ENCODE peak calls at places on chromosome 20, in eight cellular contexts. S is GM06990, D is tibial artery, M is astrocyte of the spinal cord, O is choroid plexus epithelial cell, R is cardiac fibroblast, Q is MM.1S, W is ovary. T is an unnamed sample.

GRCh38 chr20:10954137-10954840 is 280.5 kb upstream of the JAG1 start:
- DNase-seq in W (no peak), R (peak), M (peak), S (no peak), Q (no peak), D (no peak), O (no peak), T (no peak)

GRCh38 chr20:54382419-54382818 is 93.0 kb upstream of the DOK5 start:
- DNase-seq in R (no peak), S (no peak), M (no peak), O (no peak), Q (no peak), W (no peak), D (no peak), T (no peak)

GRCh38 chr20:3785240-3786125 is 1.1 kb downstream of the CENPB start:
- DNase-seq in O (no peak), S (no peak), M (peak), D (no peak), R (peak), Q (no peak), W (no peak), T (no peak)

GRCh38 chr20:61890210-61890609 is 175.5 kb downstream of the TAF4 start:
- DNase-seq in S (no peak), R (no peak), D (no peak), M (no peak), O (no peak), W (no peak), Q (no peak), T (no peak)

GRCh38 chr20:37293301-37293943 is 4.0 kb downstream of the MANBAL start:
- DNase-seq in D (no peak), Q (no peak), S (no peak), M (no peak), O (no peak), R (no peak), W (no peak), T (no peak)

GRCh38 chr20:4835244-4836177 is 113.8 kb downstream of the PRND start:
- DNase-seq in O (peak), D (peak), Q (no peak), S (no peak), W (peak), M (peak), R (no peak), T (no peak)

GRCh38 chr20:46850896-46851295 is 43.7 kb upstream of the EYA2 start:
- DNase-seq in R (no peak), M (no peak), D (no peak), S (no peak), O (no peak), W (no peak), Q (no peak), T (no peak)

GRCh38 chr20:19735446-19735845 is 22.6 kb upstream of the RIN2 start:
- DNase-seq in D (peak), Q (no peak), W (peak), O (peak), S (no peak), R (peak), M (peak), T (no peak)

GRCh38 chr20:10185741-10186558 is 32.7 kb upstream of the SNAP25 start:
- DNase-seq in Q (no peak), D (no peak), M (no peak), O (peak), R (peak), W (no peak), S (no peak), T (no peak)

GRCh38 chr20:50848846-50849673 is 54.2 kb downstream of the BCAS4 start:
- DNase-seq in R (no peak), Q (peak), D (no peak), M (no peak), S (no peak), W (no peak), O (peak), T (peak)

GRCh38 chr20:52783769-52784168 is 188.4 kb upstream of the TSHZ2 start:
- DNase-seq in R (no peak), S (no peak), Q (no peak), O (no peak), D (no peak), M (no peak), W (no peak), T (no peak)

GRCh38 chr20:32034581-32035397 is 17.3 kb upstream of the HCK start:
- DNase-seq in D (peak), R (peak), Q (no peak), W (no peak), O (no peak), S (no peak), M (no peak), T (no peak)

GRCh38 chr20:24981282-24981681 is 11.3 kb downstream of the APMAP start:
- DNase-seq in M (no peak), O (no peak), R (no peak), Q (no peak), S (no peak), W (no peak), D (no peak), T (no peak)

GRCh38 chr20:32457476-32457986 is 99.4 kb downstream of the ASXL1 start:
- DNase-seq in Q (peak), W (peak), O (peak), R (peak), M (peak), S (no peak), D (no peak), T (no peak)

GRCh38 chr20:45306431-45306982 is at the start of gene RBPJL:
- DNase-seq in M (no peak), R (no peak), D (no peak), S (no peak), O (no peak), W (no peak), Q (no peak), T (no peak)

GRCh38 chr20:3646651-3647050 is 16.5 kb downstream of the GFRA4 start:
- DNase-seq in D (no peak), M (peak), W (no peak), Q (no peak), S (no peak), R (no peak), O (peak), T (no peak)

GRCh38 chr20:48891235-48892048 is 30.1 kb upstream of the ARFGEF2 start:
- DNase-seq in M (no peak), O (no peak), Q (no peak), R (no peak), D (no peak), W (no peak), S (no peak), T (no peak)

GRCh38 chr20:61699184-61700066 is 366.3 kb downstream of the TAF4 start:
- DNase-seq in S (no peak), D (no peak), Q (no peak), O (no peak), M (no peak), R (no peak), W (no peak), T (no peak)

GRCh38 chr20:62650551-62651284 is 8.4 kb downstream of the SLCO4A1 start:
- DNase-seq in W (no peak), M (no peak), S (no peak), Q (no peak), O (no peak), R (no peak), D (no peak), T (no peak)

GRCh38 chr20:53736757-53737403 is 143.2 kb upstream of the ZNF217 start:
- DNase-seq in M (no peak), S (no peak), W (no peak), D (no peak), O (peak), Q (peak), R (peak), T (no peak)

GRCh38 chr20:54573838-54574237 is 98.4 kb downstream of the DOK5 start:
- DNase-seq in O (no peak), S (no peak), D (no peak), M (no peak), Q (no peak), W (no peak), R (no peak), T (no peak)

GRCh38 chr20:44074252-44075151 is 112.5 kb downstream of the JPH2 start:
- DNase-seq in R (peak), D (peak), M (peak), O (peak), Q (no peak), S (no peak), W (no peak), T (no peak)

GRCh38 chr20:54069501-54069971 is 858 bp downstream of the BCAS1 start:
- DNase-seq in W (no peak), M (no peak), D (no peak), R (no peak), O (no peak), Q (no peak), S (no peak), T (no peak)

GRCh38 chr20:48679603-48680002 is 148.2 kb downstream of the PREX1 start:
- DNase-seq in M (no peak), O (no peak), S (peak), R (no peak), D (no peak), W (no peak), Q (no peak), T (no peak)

GRCh38 chr20:48669946-48670630 is 157.7 kb downstream of the PREX1 start:
- DNase-seq in Q (no peak), S (no peak), M (no peak), R (no peak), O (no peak), W (no peak), D (no peak), T (no peak)

GRCh38 chr20:25987073-25987927 is 290.6 kb upstream of the ZNF337 start:
- DNase-seq in Q (peak), S (peak), M (peak), O (peak), W (peak), D (no peak), R (peak), T (no peak)

GRCh38 chr20:38497246-38497645 is 24.6 kb downstream of the RALGAPB start:
- DNase-seq in D (no peak), M (peak), W (no peak), S (no peak), O (peak), R (no peak), Q (no peak), T (no peak)

GRCh38 chr20:7087803-7088202 is 320.3 kb downstream of the BMP2 start:
- DNase-seq in S (no peak), O (no peak), Q (no peak), R (no peak), M (no peak), D (no peak), W (no peak), T (no peak)

GRCh38 chr20:33929917-33930316 is 63.8 kb upstream of the RALY start:
- DNase-seq in O (no peak), M (no peak), Q (no peak), S (no peak), D (no peak), R (no peak), W (no peak), T (no peak)
- TF ChIP-seq CTCF in O (no peak), M (no peak), Q (no peak), S (no peak), D (no peak), R (peak), W (no peak), T (no peak)

DNA sequence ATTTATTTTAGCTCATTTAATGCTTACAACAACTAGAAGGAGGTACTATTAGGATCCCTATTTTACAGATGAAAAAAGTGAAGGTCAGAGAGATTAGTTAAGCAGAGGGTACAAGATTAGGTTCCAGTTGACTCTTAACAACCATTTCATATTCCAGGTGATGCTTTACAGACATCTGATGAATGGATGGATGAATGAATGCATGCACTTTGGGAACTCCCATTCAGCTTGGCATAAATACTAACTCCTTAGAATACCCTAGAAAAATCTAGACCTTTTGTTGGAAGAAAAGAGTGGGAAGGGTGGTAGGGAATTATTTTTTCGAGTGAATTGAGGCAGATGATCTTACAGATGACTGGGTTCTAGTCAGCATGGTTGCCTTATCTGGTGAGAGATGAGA is 746 bp upstream of the SNRPB2 start:
- DNase-seq in W (no peak), D (no peak), O (no peak), S (no peak), R (no peak), Q (no peak), M (no peak), T (no peak)
- H3K4me3 ChIP-seq in W (peak), D (peak), O (no peak), S (no peak), R (no peak), Q (peak), M (no peak), T (no peak)

GRCh38 chr20:733806-734205 is 34.5 kb downstream of the SLC52A3 start:
- DNase-seq in O (no peak), Q (no peak), D (no peak), W (no peak), S (no peak), R (no peak), M (no peak), T (no peak)

GRCh38 chr20:731891-732560 is 36.3 kb downstream of the SLC52A3 start:
- DNase-seq in Q (no peak), O (no peak), R (no peak), D (no peak), M (no peak), W (no peak), S (no peak), T (no peak)

GRCh38 chr20:728022-728944 is 40.0 kb downstream of the SLC52A3 start:
- DNase-seq in S (peak), Q (no peak), M (peak), D (no peak), W (no peak), O (peak), R (peak), T (no peak)

GRCh38 chr20:730005-730404 is 38.3 kb downstream of the SLC52A3 start:
- DNase-seq in M (no peak), O (no peak), D (no peak), S (no peak), W (no peak), Q (no peak), R (no peak), T (no peak)

GRCh38 chr20:732727-733126 is 35.6 kb downstream of the SLC52A3 start:
- DNase-seq in D (no peak), Q (no peak), S (no peak), W (no peak), O (no peak), M (no peak), R (no peak), T (no peak)
- TF ChIP-seq CTCF in D (no peak), Q (no peak), S (no peak), W (no peak), O (no peak), M (no peak), R (no peak), T (no peak)

DNA sequence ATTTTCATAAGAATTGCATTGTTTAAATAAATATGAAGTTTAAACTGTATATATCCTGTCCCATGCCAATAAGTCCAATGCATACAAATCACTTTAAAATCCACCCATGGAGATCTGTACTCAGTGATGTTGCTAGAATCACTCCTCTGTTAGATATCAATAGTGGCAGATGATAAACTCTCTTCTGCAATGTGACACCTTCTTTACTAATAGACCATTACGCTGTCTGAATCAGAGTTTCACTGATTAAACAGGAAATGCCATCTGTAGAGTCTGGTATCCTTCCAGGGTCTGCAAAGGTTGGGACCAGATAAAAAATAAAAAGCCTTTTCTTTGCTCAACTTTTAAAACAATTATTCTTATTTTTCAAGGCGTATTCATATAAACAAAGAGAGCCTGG is 134.5 kb downstream of the EDN3 start:
- DNase-seq in R (no peak), D (no peak), M (no peak), O (no peak), Q (no peak), W (no peak), S (no peak), T (no peak)
- H3K4me3 ChIP-seq in R (no peak), D (no peak), M (no peak), O (no peak), Q (no peak), W (no peak), S (no peak), T (no peak)

GRCh38 chr20:40945754-40946451 is 82.7 kb upstream of the TOP1 start:
- DNase-seq in R (peak), M (peak), S (no peak), D (peak), O (peak), W (peak), Q (no peak), T (no peak)
- TF ChIP-seq CTCF in R (peak), M (peak), S (peak), D (peak), O (peak), W (no peak), Q (peak), T (peak)

GRCh38 chr20:41342474-41343464 is 2.1 kb downstream of the LPIN3 start:
- DNase-seq in S (no peak), M (no peak), R (no peak), Q (no peak), W (no peak), D (no peak), O (no peak), T (no peak)

GRCh38 chr20:41336711-41337492 is 3.7 kb upstream of the LPIN3 start:
- DNase-seq in D (no peak), W (no peak), O (no peak), S (no peak), R (no peak), M (no peak), Q (no peak), T (no peak)

GRCh38 chr20:41339957-41340326 is 679 bp upstream of the LPIN3 start:
- DNase-seq in M (peak), R (peak), O (peak), W (peak), S (peak), Q (peak), D (peak), T (no peak)

GRCh38 chr20:41344477-41344876 is 3.9 kb downstream of the LPIN3 start:
- DNase-seq in W (no peak), S (no peak), R (no peak), O (no peak), Q (no peak), M (no peak), D (no peak), T (no peak)

GRCh38 chr20:41340327-41341055 is at the start of gene LPIN3:
- DNase-seq in Q (peak), O (peak), S (peak), W (peak), R (peak), M (peak), D (peak), T (no peak)
- H3K4me3 ChIP-seq in Q (peak), O (peak), S (no peak), W (peak), R (peak), M (peak), D (peak), T (no peak)

T was measured in GM12864.